ENCODE peak calls at places on chromosomes 2 and 18, in nine cellular contexts. One of them, this sample, is unnamed.

GRCh38 chr2:202883987-202884675 is 12.6 kb upstream of the ICA1L start:
- DNase-seq in astrocyte of the spinal cord: peak; percentile 5
- DNase-seq in heart right ventricle: no peak
- DNase-seq in prostate gland: no peak
- DNase-seq in IMR-90: peak; percentile 85
- DNase-seq in WERI-Rb-1: no peak
- DNase-seq in omental fat pad: no peak
- DNase-seq in AG09319: no peak
- DNase-seq in lower lobe of right lung: no peak
- DNase-seq in this sample: no peak

GRCh38 chr18:79940814-79941472 is 10.5 kb downstream of the SLC66A2 start:
- DNase-seq in lower lobe of right lung: peak; percentile 32
- DNase-seq in heart right ventricle: no peak
- DNase-seq in astrocyte of the spinal cord: no peak
- DNase-seq in IMR-90: no peak
- DNase-seq in prostate gland: no peak
- DNase-seq in omental fat pad: peak; percentile 17
- DNase-seq in WERI-Rb-1: peak; percentile 6
- DNase-seq in AG09319: no peak
- DNase-seq in this sample: no peak

GRCh38 chr2:197215988-197216979 is 94.3 kb downstream of the ANKRD44 start:
- DNase-seq in lower lobe of right lung: no peak
- DNase-seq in astrocyte of the spinal cord: peak; percentile 24
- DNase-seq in heart right ventricle: no peak
- DNase-seq in IMR-90: peak; percentile 47
- DNase-seq in AG09319: no peak
- DNase-seq in WERI-Rb-1: no peak
- DNase-seq in prostate gland: no peak
- DNase-seq in omental fat pad: no peak
- DNase-seq in this sample: no peak

GRCh38 chr2:79554899-79555298 is 42.0 kb downstream of the CTNNA2 start:
- DNase-seq in prostate gland: no peak
- DNase-seq in heart right ventricle: no peak
- DNase-seq in lower lobe of right lung: no peak
- DNase-seq in IMR-90: no peak
- DNase-seq in WERI-Rb-1: no peak
- DNase-seq in astrocyte of the spinal cord: no peak
- DNase-seq in AG09319: no peak
- DNase-seq in omental fat pad: no peak
- DNase-seq in this sample: no peak

GRCh38 chr2:41621095-41621494 is 426.7 kb upstream of the PKDCC start:
- DNase-seq in astrocyte of the spinal cord: no peak
- DNase-seq in prostate gland: no peak
- DNase-seq in omental fat pad: no peak
- DNase-seq in AG09319: no peak
- DNase-seq in lower lobe of right lung: no peak
- DNase-seq in heart right ventricle: no peak
- DNase-seq in WERI-Rb-1: no peak
- DNase-seq in IMR-90: no peak
- DNase-seq in this sample: no peak

GRCh38 chr2:128467321-128467901 is 148.7 kb upstream of the HS6ST1 start:
- DNase-seq in IMR-90: no peak
- DNase-seq in AG09319: no peak
- DNase-seq in WERI-Rb-1: no peak
- DNase-seq in lower lobe of right lung: no peak
- DNase-seq in astrocyte of the spinal cord: no peak
- DNase-seq in prostate gland: no peak
- DNase-seq in omental fat pad: no peak
- DNase-seq in heart right ventricle: peak; percentile 74
- DNase-seq in this sample: no peak

GRCh38 chr2:138536302-138536701 is 34.7 kb downstream of the SPOPL start:
- DNase-seq in lower lobe of right lung: no peak
- DNase-seq in AG09319: peak; percentile 25
- DNase-seq in prostate gland: no peak
- DNase-seq in WERI-Rb-1: no peak
- DNase-seq in astrocyte of the spinal cord: peak; percentile 56
- DNase-seq in heart right ventricle: no peak
- DNase-seq in omental fat pad: no peak
- DNase-seq in IMR-90: no peak
- DNase-seq in this sample: no peak

GRCh38 chr18:51813740-51814139 is 526.3 kb upstream of the DCC start:
- DNase-seq in astrocyte of the spinal cord: no peak
- DNase-seq in WERI-Rb-1: no peak
- DNase-seq in heart right ventricle: no peak
- DNase-seq in IMR-90: no peak
- DNase-seq in lower lobe of right lung: no peak
- DNase-seq in omental fat pad: no peak
- DNase-seq in AG09319: no peak
- DNase-seq in prostate gland: no peak
- DNase-seq in this sample: no peak

GRCh38 chr2:145402706-145403277 is 882.9 kb upstream of the ZEB2 start:
- DNase-seq in heart right ventricle: no peak
- DNase-seq in lower lobe of right lung: no peak
- DNase-seq in AG09319: no peak
- DNase-seq in prostate gland: no peak
- DNase-seq in IMR-90: peak; percentile 8
- DNase-seq in astrocyte of the spinal cord: no peak
- DNase-seq in omental fat pad: no peak
- DNase-seq in WERI-Rb-1: no peak
- DNase-seq in this sample: no peak

GRCh38 chr2:169089182-169089581 is 19.8 kb downstream of the DHRS9 start:
- DNase-seq in astrocyte of the spinal cord: no peak
- DNase-seq in heart right ventricle: no peak
- DNase-seq in AG09319: no peak
- DNase-seq in omental fat pad: no peak
- DNase-seq in lower lobe of right lung: no peak
- DNase-seq in IMR-90: no peak
- DNase-seq in prostate gland: no peak
- DNase-seq in WERI-Rb-1: no peak
- DNase-seq in this sample: no peak

GRCh38 chr2:172710584-172711024 is 25.0 kb upstream of the RAPGEF4 start:
- DNase-seq in heart right ventricle: no peak
- DNase-seq in WERI-Rb-1: peak; percentile 46
- DNase-seq in IMR-90: peak; percentile 95
- DNase-seq in lower lobe of right lung: no peak
- DNase-seq in omental fat pad: no peak
- DNase-seq in AG09319: peak; percentile 75
- DNase-seq in prostate gland: peak; percentile 37
- DNase-seq in astrocyte of the spinal cord: peak; percentile 91
- DNase-seq in this sample: peak; percentile 58

GRCh38 chr2:126700677-126701076 is 44.7 kb downstream of the GYPC start:
- DNase-seq in WERI-Rb-1: no peak
- DNase-seq in heart right ventricle: no peak
- DNase-seq in astrocyte of the spinal cord: peak; percentile 22
- DNase-seq in AG09319: no peak
- DNase-seq in omental fat pad: no peak
- DNase-seq in prostate gland: no peak
- DNase-seq in IMR-90: peak; percentile 81
- DNase-seq in lower lobe of right lung: no peak
- DNase-seq in this sample: no peak

GRCh38 chr2:74593826-74594467 is 39.4 kb downstream of the DOK1 start:
- DNase-seq in omental fat pad: no peak
- DNase-seq in lower lobe of right lung: no peak
- DNase-seq in WERI-Rb-1: no peak
- DNase-seq in IMR-90: no peak
- DNase-seq in AG09319: no peak
- DNase-seq in astrocyte of the spinal cord: no peak
- DNase-seq in prostate gland: no peak
- DNase-seq in heart right ventricle: no peak
- DNase-seq in this sample: no peak

GRCh38 chr2:44869761-44870160 is 71.7 kb upstream of the SIX3 start:
- DNase-seq in AG09319: no peak
- DNase-seq in heart right ventricle: no peak
- DNase-seq in omental fat pad: no peak
- DNase-seq in IMR-90: no peak
- DNase-seq in astrocyte of the spinal cord: no peak
- DNase-seq in WERI-Rb-1: no peak
- DNase-seq in prostate gland: no peak
- DNase-seq in lower lobe of right lung: no peak
- DNase-seq in this sample: no peak

GRCh38 chr18:53952700-53953099 is 271.8 kb downstream of the MBD2 start:
- DNase-seq in IMR-90: no peak
- DNase-seq in astrocyte of the spinal cord: no peak
- DNase-seq in WERI-Rb-1: no peak
- DNase-seq in lower lobe of right lung: no peak
- DNase-seq in AG09319: no peak
- DNase-seq in heart right ventricle: no peak
- DNase-seq in omental fat pad: no peak
- DNase-seq in prostate gland: no peak
- DNase-seq in this sample: no peak

GRCh38 chr18:53946561-53946960 is 277.9 kb downstream of the MBD2 start:
- DNase-seq in lower lobe of right lung: no peak
- DNase-seq in heart right ventricle: no peak
- DNase-seq in omental fat pad: no peak
- DNase-seq in astrocyte of the spinal cord: peak; percentile 22
- DNase-seq in WERI-Rb-1: no peak
- DNase-seq in prostate gland: no peak
- DNase-seq in AG09319: no peak
- DNase-seq in IMR-90: no peak
- DNase-seq in this sample: no peak

GRCh38 chr18:53944721-53945120 is 279.7 kb downstream of the MBD2 start:
- DNase-seq in IMR-90: no peak
- DNase-seq in lower lobe of right lung: no peak
- DNase-seq in WERI-Rb-1: no peak
- DNase-seq in omental fat pad: no peak
- DNase-seq in astrocyte of the spinal cord: no peak
- DNase-seq in heart right ventricle: no peak
- DNase-seq in AG09319: no peak
- DNase-seq in prostate gland: no peak
- DNase-seq in this sample: peak; percentile 19

GRCh38 chr18:53947092-53947640 is 277.3 kb downstream of the MBD2 start:
- DNase-seq in lower lobe of right lung: no peak
- DNase-seq in heart right ventricle: no peak
- DNase-seq in prostate gland: no peak
- DNase-seq in astrocyte of the spinal cord: no peak
- DNase-seq in IMR-90: no peak
- DNase-seq in WERI-Rb-1: no peak
- DNase-seq in omental fat pad: no peak
- DNase-seq in AG09319: no peak
- DNase-seq in this sample: no peak

GRCh38 chr18:53950545-53950944 is 273.9 kb downstream of the MBD2 start:
- DNase-seq in heart right ventricle: no peak
- DNase-seq in WERI-Rb-1: no peak
- DNase-seq in lower lobe of right lung: no peak
- DNase-seq in omental fat pad: no peak
- DNase-seq in IMR-90: no peak
- DNase-seq in prostate gland: no peak
- DNase-seq in astrocyte of the spinal cord: no peak
- DNase-seq in AG09319: no peak
- DNase-seq in this sample: no peak
- TF ChIP-seq CTCF in heart right ventricle: no peak
- TF ChIP-seq CTCF in WERI-Rb-1: no peak
- TF ChIP-seq CTCF in lower lobe of right lung: no peak
- TF ChIP-seq CTCF in omental fat pad: no peak
- TF ChIP-seq CTCF in IMR-90: no peak
- TF ChIP-seq CTCF in prostate gland: no peak
- TF ChIP-seq CTCF in astrocyte of the spinal cord: no peak
- TF ChIP-seq CTCF in AG09319: no peak
- TF ChIP-seq CTCF in this sample: no peak

DNA sequence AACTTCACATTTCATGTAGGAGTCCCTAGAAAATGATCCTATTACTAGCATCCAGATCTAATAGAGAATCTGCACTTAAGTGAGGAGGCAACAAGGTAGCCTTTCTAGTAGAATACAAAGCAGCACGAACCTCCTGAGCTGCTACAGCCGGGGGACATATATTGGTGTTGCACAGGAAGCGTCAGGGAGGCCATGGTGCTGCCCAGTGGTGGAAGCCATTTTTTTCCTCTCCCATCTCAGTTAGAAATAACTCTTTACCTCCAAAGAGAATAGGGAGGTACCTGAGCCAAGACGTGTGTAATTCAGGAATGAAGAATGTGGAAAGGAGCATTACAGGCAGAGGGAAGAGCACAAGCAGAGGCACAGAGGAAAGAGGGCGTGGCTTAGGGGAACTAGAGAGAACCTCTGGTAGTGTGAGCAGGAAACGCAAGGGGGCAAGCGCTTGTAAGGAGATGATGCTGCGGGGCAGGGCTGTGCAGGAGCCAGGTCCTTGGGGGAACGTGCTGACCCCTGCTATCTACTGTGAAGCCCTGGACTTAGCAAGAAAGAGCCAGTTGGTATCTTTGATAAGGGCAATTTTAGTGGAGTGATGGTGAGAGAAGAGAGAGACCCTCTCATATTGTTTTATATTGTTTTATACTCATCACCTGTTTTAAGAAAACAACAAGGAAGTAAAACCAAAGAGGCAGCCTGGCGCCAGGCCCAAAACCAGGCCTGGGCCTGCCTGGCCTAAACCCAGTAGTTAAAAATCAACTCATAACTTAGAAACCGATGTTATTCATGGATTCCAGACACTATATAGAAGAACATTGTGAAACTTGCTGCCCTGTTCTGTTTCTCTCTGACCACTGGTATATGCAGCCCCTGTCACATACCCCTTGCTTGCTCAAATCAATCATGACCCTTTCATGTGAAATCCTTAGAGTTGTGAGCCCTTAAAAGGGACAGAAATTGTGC is 50.0 kb upstream of the TTC39C start:
- DNase-seq in AG09319: no peak
- DNase-seq in prostate gland: no peak
- DNase-seq in IMR-90: no peak
- DNase-seq in lower lobe of right lung: no peak
- DNase-seq in WERI-Rb-1: no peak
- DNase-seq in astrocyte of the spinal cord: no peak
- DNase-seq in heart right ventricle: no peak
- DNase-seq in omental fat pad: no peak
- DNase-seq in this sample: peak; percentile 86
- TF ChIP-seq CTCF in AG09319: no peak
- TF ChIP-seq CTCF in prostate gland: no peak
- TF ChIP-seq CTCF in IMR-90: no peak
- TF ChIP-seq CTCF in lower lobe of right lung: no peak
- TF ChIP-seq CTCF in WERI-Rb-1: no peak
- TF ChIP-seq CTCF in astrocyte of the spinal cord: no peak
- TF ChIP-seq CTCF in heart right ventricle: no peak
- TF ChIP-seq CTCF in omental fat pad: no peak
- TF ChIP-seq CTCF in this sample: peak; percentile 43

GRCh38 chr2:199459286-199460100 is 1.8 kb upstream of the SATB2 start:
- DNase-seq in AG09319: peak; percentile 86
- DNase-seq in lower lobe of right lung: peak; percentile 91
- DNase-seq in astrocyte of the spinal cord: peak; percentile 98
- DNase-seq in IMR-90: peak; percentile 95
- DNase-seq in heart right ventricle: peak; percentile 96
- DNase-seq in omental fat pad: peak; percentile 65
- DNase-seq in prostate gland: peak; percentile 89
- DNase-seq in WERI-Rb-1: peak; percentile 92
- DNase-seq in this sample: peak; percentile 72
- TF ChIP-seq CTCF in AG09319: no peak
- TF ChIP-seq CTCF in lower lobe of right lung: no peak
- TF ChIP-seq CTCF in astrocyte of the spinal cord: no peak
- TF ChIP-seq CTCF in IMR-90: no peak
- TF ChIP-seq CTCF in heart right ventricle: peak; percentile 1
- TF ChIP-seq CTCF in omental fat pad: no peak
- TF ChIP-seq CTCF in prostate gland: no peak
- TF ChIP-seq CTCF in WERI-Rb-1: no peak
- TF ChIP-seq CTCF in this sample: no peak

DNA sequence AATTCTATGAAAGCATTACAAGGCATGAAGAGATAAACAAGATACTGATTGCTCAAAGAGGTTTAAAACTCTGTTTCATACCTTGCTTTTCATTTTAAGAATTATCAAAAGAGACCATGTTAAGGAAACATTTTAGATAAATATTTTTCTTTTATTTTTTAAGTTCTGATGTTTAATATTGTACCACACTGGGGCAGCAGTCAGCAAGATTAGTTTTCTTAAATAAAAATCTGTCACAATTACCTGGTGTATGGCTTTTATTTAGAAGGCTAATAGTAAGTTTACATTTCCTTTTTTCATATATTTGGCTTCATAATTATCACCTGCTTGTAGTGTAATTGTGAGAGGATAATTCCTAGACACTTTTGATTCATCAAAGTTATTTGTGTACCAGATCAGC is 46.4 kb downstream of the ZNF804A start:
- DNase-seq in lower lobe of right lung: no peak
- DNase-seq in AG09319: peak; percentile 2
- DNase-seq in IMR-90: peak; percentile 32
- DNase-seq in omental fat pad: no peak
- DNase-seq in WERI-Rb-1: no peak
- DNase-seq in prostate gland: no peak
- DNase-seq in heart right ventricle: no peak
- DNase-seq in astrocyte of the spinal cord: peak; percentile 31
- DNase-seq in this sample: no peak
- TF ChIP-seq CTCF in lower lobe of right lung: no peak
- TF ChIP-seq CTCF in AG09319: peak; percentile 4
- TF ChIP-seq CTCF in IMR-90: peak; percentile 38
- TF ChIP-seq CTCF in omental fat pad: no peak
- TF ChIP-seq CTCF in WERI-Rb-1: no peak
- TF ChIP-seq CTCF in prostate gland: no peak
- TF ChIP-seq CTCF in heart right ventricle: no peak
- TF ChIP-seq CTCF in astrocyte of the spinal cord: no peak
- TF ChIP-seq CTCF in this sample: no peak